ENCODE peak calls at places on chromosomes 12 and 14, in five cellular contexts. T, Q, D, O and Z are unnamed samples.

GRCh38 chr12:32264995-32265394 is 134.4 kb upstream of the FGD4 start:
- DNase-seq in T (no peak), Q (no peak), D (no peak), O (no peak), Z (no peak)

GRCh38 chr14:99612065-99612736 is 8.2 kb upstream of the CCDC85C start:
- DNase-seq in T (no peak), Q (no peak), D (no peak), O (no peak), Z (no peak)

GRCh38 chr14:30657606-30658163 is 35.6 kb downstream of the SCFD1 start:
- DNase-seq in T (no peak), Q (no peak), D (no peak), O (no peak), Z (no peak)

GRCh38 chr14:32470161-32470705 is 141.1 kb downstream of the AKAP6 start:
- DNase-seq in T (no peak), Q (no peak), D (no peak), O (no peak), Z (no peak)

GRCh38 chr12:109711596-109712461 is 1.8 kb upstream of the FAM222A start:
- DNase-seq in T (no peak), Q (no peak), D (no peak), O (no peak), Z (peak; percentile 38)

GRCh38 chr12:4293299-4293941 is 19.9 kb downstream of the CCND2 start:
- DNase-seq in T (peak; percentile 41), Q (no peak), D (peak; percentile 30), O (no peak), Z (no peak)

GRCh38 chr14:26427059-26427458 is 170.8 kb downstream of the NOVA1 start:
- DNase-seq in T (no peak), Q (no peak), D (peak; percentile 68), O (no peak), Z (no peak)

GRCh38 chr14:100472094-100472455 is 115.1 kb downstream of the BEGAIN start:
- DNase-seq in T (no peak), Q (no peak), D (no peak), O (no peak), Z (no peak)

GRCh38 chr12:30754383-30754749 is 385 bp downstream of the CAPRIN2 start:
- DNase-seq in T (no peak), Q (no peak), D (no peak), O (no peak), Z (no peak)

GRCh38 chr12:24631691-24632090 is 317.2 kb downstream of the BCAT1 start:
- DNase-seq in T (no peak), Q (no peak), D (no peak), O (no peak), Z (no peak)

GRCh38 chr14:49044981-49045380 is 541.2 kb downstream of the RPS29 start:
- DNase-seq in T (no peak), Q (no peak), D (no peak), O (no peak), Z (no peak)

GRCh38 chr14:34087556-34087955 is 136.7 kb upstream of the EGLN3 start:
- DNase-seq in T (no peak), Q (no peak), D (no peak), O (no peak), Z (no peak)

GRCh38 chr12:117742721-117743120 is 226.1 kb downstream of the KSR2 start:
- DNase-seq in T (no peak), Q (no peak), D (peak; percentile 10), O (no peak), Z (no peak)

GRCh38 chr12:46585854-46586621 is 213.5 kb upstream of the SLC38A2 start:
- DNase-seq in T (no peak), Q (no peak), D (peak; percentile 84), O (peak; percentile 73), Z (peak; percentile 88)

GRCh38 chr14:25400607-25401206 is 350.8 kb upstream of the STXBP6 start:
- DNase-seq in T (no peak), Q (peak; percentile 33), D (peak; percentile 20), O (peak; percentile 44), Z (peak; percentile 67)

GRCh38 chr12:28958553-28959195 is 190.4 kb upstream of the FAR2 start:
- DNase-seq in T (no peak), Q (no peak), D (no peak), O (no peak), Z (no peak)

GRCh38 chr14:87615822-87616679 is 376.9 kb downstream of the GALC start:
- DNase-seq in T (peak; percentile 0), Q (peak; percentile 81), D (peak; percentile 48), O (peak; percentile 24), Z (peak; percentile 80)

GRCh38 chr14:63852271-63852816 is 460 bp upstream of the SYNE2 start:
- DNase-seq in T (no peak), Q (no peak), D (no peak), O (no peak), Z (no peak)

GRCh38 chr14:99273025-99273723 is 1.2 kb upstream of the BCL11B start:
- DNase-seq in T (no peak), Q (no peak), D (peak; percentile 85), O (peak; percentile 11), Z (peak; percentile 68)

GRCh38 chr12:45336762-45337596 is 121.1 kb downstream of the ANO6 start:
- DNase-seq in T (no peak), Q (no peak), D (peak; percentile 77), O (peak; percentile 83), Z (no peak)

GRCh38 chr14:54025661-54026060 is 69.0 kb upstream of the BMP4 start:
- DNase-seq in T (no peak), Q (no peak), D (peak; percentile 23), O (peak; percentile 50), Z (no peak)

GRCh38 chr12:53005215-53005985 is 856 bp upstream of the EIF4B start:
- DNase-seq in T (no peak), Q (no peak), D (peak; percentile 17), O (no peak), Z (peak; percentile 65)

GRCh38 chr12:108799528-108800243 is 57.7 kb downstream of the SSH1 start:
- DNase-seq in T (no peak), Q (no peak), D (no peak), O (no peak), Z (no peak)

GRCh38 chr14:96442355-96442754 is 50.4 kb downstream of the AK7 start:
- DNase-seq in T (no peak), Q (no peak), D (no peak), O (no peak), Z (no peak)

GRCh38 chr12:452667-453210 is 7.0 kb upstream of the B4GALNT3 start:
- DNase-seq in T (no peak), Q (no peak), D (no peak), O (no peak), Z (no peak)

GRCh38 chr14:23829736-23830474 is 123.7 kb upstream of the DHRS4 start:
- DNase-seq in T (no peak), Q (peak; percentile 17), D (peak; percentile 94), O (peak; percentile 95), Z (no peak)

GRCh38 chr12:103046154-103046553 is 88.7 kb downstream of the ASCL1 start:
- DNase-seq in T (no peak), Q (no peak), D (no peak), O (no peak), Z (no peak)

GRCh38 chr12:121926874-121927706 is 8.7 kb downstream of the CFAP251 start:
- DNase-seq in T (no peak), Q (no peak), D (no peak), O (no peak), Z (no peak)

GRCh38 chr12:132583736-132584135 is 26.6 kb downstream of the LRCOL1 start:
- DNase-seq in T (no peak), Q (peak; percentile 79), D (no peak), O (no peak), Z (peak; percentile 85)

GRCh38 chr12:32595251-32595650 is 83.8 kb upstream of the DNM1L start:
- DNase-seq in T (no peak), Q (no peak), D (peak; percentile 74), O (peak; percentile 73), Z (no peak)